ENCODE peak calls at places on chromosomes 6 and 20, in five cellular contexts. B is tibial artery, Y is fibroblast of lung, G is left lung, V is cardiac muscle cell. O is an unnamed sample.

GRCh38 chr6:112184996-112185395 is 69.4 kb downstream of the LAMA4 start:
- DNase-seq in B (no peak), Y (no peak), G (no peak), V (no peak), O (no peak)

GRCh38 chr6:18259675-18260447 is 4.5 kb downstream of the DEK start:
- DNase-seq in B (no peak), Y (no peak), G (no peak), V (no peak), O (no peak)

GRCh38 chr6:139996253-139996834 is 621.9 kb upstream of the CITED2 start:
- DNase-seq in B (no peak), Y (peak; percentile 38), G (no peak), V (no peak), O (no peak)

GRCh38 chr6:108581237-108581931 is 20.7 kb downstream of the FOXO3 start:
- DNase-seq in B (peak; percentile 73), Y (peak; percentile 98), G (peak; percentile 54), V (peak; percentile 97), O (no peak)

GRCh38 chr6:159461998-159462397 is 231.0 kb downstream of the SOD2 start:
- DNase-seq in B (no peak), Y (no peak), G (no peak), V (no peak), O (no peak)

GRCh38 chr6:110529907-110530306 is 53.5 kb upstream of the SLC22A16 start:
- DNase-seq in B (no peak), Y (peak; percentile 28), G (no peak), V (no peak), O (no peak)

GRCh38 chr6:169964440-169965212 is 213.2 kb downstream of the ERMARD start:
- DNase-seq in B (no peak), Y (no peak), G (no peak), V (no peak), O (no peak)

GRCh38 chr6:44088827-44089590 is 38.2 kb downstream of the MRPL14 start:
- DNase-seq in B (no peak), Y (no peak), G (no peak), V (no peak), O (no peak)

GRCh38 chr6:160226118-160226541 is 32.5 kb downstream of the SLC22A2 start:
- DNase-seq in B (no peak), Y (no peak), G (no peak), V (peak; percentile 43), O (no peak)

GRCh38 chr6:169847141-169847674 is 95.8 kb downstream of the ERMARD start:
- DNase-seq in B (peak; percentile 14), Y (no peak), G (no peak), V (peak; percentile 37), O (no peak)

GRCh38 chr6:130178692-130179091 is 44.1 kb downstream of the SAMD3 start:
- DNase-seq in B (no peak), Y (peak; percentile 84), G (no peak), V (peak; percentile 85), O (no peak)

GRCh38 chr6:91213229-91213901 is 626.5 kb upstream of the MAP3K7 start:
- DNase-seq in B (no peak), Y (no peak), G (no peak), V (no peak), O (no peak)

GRCh38 chr6:110542311-110543024 is 66.1 kb upstream of the SLC22A16 start:
- DNase-seq in B (no peak), Y (no peak), G (no peak), V (peak; percentile 27), O (no peak)

GRCh38 chr20:38760978-38761377 is 12.7 kb downstream of the ACTR5 start:
- DNase-seq in B (no peak), Y (no peak), G (no peak), V (no peak), O (no peak)

GRCh38 chr6:162014069-162014811 is 713.3 kb downstream of the PRKN start:
- DNase-seq in B (no peak), Y (no peak), G (no peak), V (no peak), O (no peak)

GRCh38 chr20:20096421-20096820 is 44.1 kb downstream of the CFAP61 start:
- DNase-seq in B (no peak), Y (no peak), G (no peak), V (no peak), O (no peak)

GRCh38 chr6:167487706-167488664 is 163.1 kb downstream of the TTLL2 start:
- DNase-seq in B (no peak), Y (no peak), G (no peak), V (no peak), O (no peak)

GRCh38 chr6:35972471-35972985 is 51.6 kb upstream of the SRPK1 start:
- DNase-seq in B (no peak), Y (no peak), G (no peak), V (no peak), O (no peak)

GRCh38 chr20:11907621-11908020 is 10.1 kb upstream of the BTBD3 start:
- DNase-seq in B (no peak), Y (no peak), G (no peak), V (no peak), O (no peak)

GRCh38 chr6:31834704-31835375 is 7.3 kb downstream of the HSPA1B start:
- DNase-seq in B (peak; percentile 77), Y (no peak), G (peak; percentile 82), V (no peak), O (peak; percentile 66)

GRCh38 chr6:113137411-113137810 is 719.7 kb upstream of the MARCKS start:
- DNase-seq in B (no peak), Y (peak; percentile 8), G (peak; percentile 32), V (peak; percentile 37), O (no peak)

GRCh38 chr6:140670013-140670412 is 1295.6 kb upstream of the CITED2 start:
- DNase-seq in B (no peak), Y (peak; percentile 74), G (no peak), V (peak; percentile 67), O (no peak)

GRCh38 chr6:20306491-20306890 is 94.2 kb upstream of the MBOAT1 start:
- DNase-seq in B (no peak), Y (no peak), G (no peak), V (no peak), O (no peak)

GRCh38 chr6:125950293-125950692 is 6.3 kb upstream of the HINT3 start:
- DNase-seq in B (no peak), Y (peak; percentile 68), G (no peak), V (peak; percentile 67), O (no peak)

GRCh38 chr6:80094017-80094416 is 12.5 kb upstream of the BCKDHB start:
- DNase-seq in B (no peak), Y (peak; percentile 38), G (no peak), V (peak; percentile 37), O (no peak)

GRCh38 chr6:155832596-155832995 is 377.0 kb upstream of the NOX3 start:
- DNase-seq in B (no peak), Y (peak; percentile 76), G (no peak), V (peak; percentile 62), O (no peak)

GRCh38 chr6:152821525-152821924 is 70.9 kb downstream of the VIP start:
- DNase-seq in B (no peak), Y (no peak), G (no peak), V (no peak), O (no peak)

GRCh38 chr6:82040405-82041221 is 206.9 kb downstream of the IBTK start:
- DNase-seq in B (peak; percentile 29), Y (peak; percentile 67), G (no peak), V (peak; percentile 76), O (no peak)

GRCh38 chr6:37171141-37171969 is 1.4 kb downstream of the PIM1 start:
- DNase-seq in B (peak; percentile 55), Y (no peak), G (peak; percentile 57), V (peak; percentile 43), O (peak; percentile 55)

GRCh38 chr20:19756756-19757486 is 1.1 kb upstream of the RIN2 start:
- DNase-seq in B (no peak), Y (no peak), G (no peak), V (no peak), O (no peak)

GRCh38 chr6:4936681-4937041 is 67.2 kb downstream of the RPP40 start:
- DNase-seq in B (no peak), Y (peak; percentile 83), G (no peak), V (peak; percentile 72), O (no peak)

GRCh38 chr6:117481926-117482239 is 591 bp upstream of the DCBLD1 start:
- DNase-seq in B (no peak), Y (no peak), G (no peak), V (no peak), O (no peak)

GRCh38 chr20:48102821-48103635 is 317.7 kb upstream of the SULF2 start:
- DNase-seq in B (no peak), Y (no peak), G (no peak), V (peak; percentile 86), O (no peak)

GRCh38 chr6:166842607-166843006 is 113.7 kb downstream of the RNASET2 start:
- DNase-seq in B (no peak), Y (no peak), G (no peak), V (no peak), O (no peak)

GRCh38 chr20:2659547-2659946 is 4.5 kb downstream of the IDH3B start:
- DNase-seq in B (no peak), Y (no peak), G (no peak), V (no peak), O (no peak)
- H3K27me3 ChIP-seq in B (no peaks in the 10 kb centered on the region), Y (no peaks in the 10 kb centered on the region), G (no peaks in the 10 kb centered on the region), V (no peaks in the 10 kb centered on the region), O (no peaks in the 10 kb centered on the region)

DNA sequence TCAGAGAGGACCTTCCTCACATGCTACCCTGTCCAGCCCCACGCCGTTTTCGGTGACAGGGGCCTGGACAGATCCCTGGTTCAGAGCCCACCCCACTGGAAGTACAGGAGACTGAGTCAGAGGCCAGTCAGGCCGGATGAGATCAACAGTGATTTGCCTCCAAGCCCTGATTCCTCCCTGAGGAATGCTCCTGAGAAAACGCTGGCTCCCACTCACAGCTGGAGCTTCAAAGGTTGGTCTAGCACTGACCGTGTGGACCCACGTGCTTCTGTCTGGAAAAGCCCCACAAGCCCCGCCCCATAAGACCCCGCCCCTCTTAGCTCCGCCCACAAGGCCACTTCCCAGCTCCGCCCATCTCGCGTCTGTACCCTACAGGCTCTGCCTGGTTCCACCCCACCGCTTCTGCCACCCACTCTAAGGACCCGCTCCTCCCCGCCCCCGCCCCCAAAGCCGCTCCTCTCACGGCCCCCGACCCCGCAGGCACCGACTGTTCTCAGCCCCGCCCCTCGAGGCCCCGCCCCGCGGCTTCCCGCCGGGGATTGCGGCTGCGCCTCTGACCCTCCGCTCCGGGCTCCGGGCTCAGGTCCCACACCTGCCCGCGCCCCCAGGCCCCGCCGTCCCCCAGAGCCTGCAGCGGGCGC is 64.9 kb upstream of the BHLHE23 start:
- DNase-seq in B (no peak), Y (peak; percentile 11), G (peak; percentile 22), V (peak; percentile 29), O (no peak)
- H3K27me3 ChIP-seq in B (peaks cover 54% of the 10 kb centered on the region), Y (no peaks in the 10 kb centered on the region), G (peaks cover 30% of the 10 kb centered on the region), V (peaks cover 48% of the 10 kb centered on the region), O (peaks cover 84% of the 10 kb centered on the region)

GRCh38 chr6:10409766-10410209 is 5.1 kb downstream of the TFAP2A start:
- DNase-seq in B (no peak), Y (no peak), G (no peak), V (no peak), O (no peak)
- H3K27me3 ChIP-seq in B (peaks cover 76% of the 10 kb centered on the region), Y (peaks cover 54% of the 10 kb centered on the region), G (peaks cover 86% of the 10 kb centered on the region), V (peaks cover 100% of the 10 kb centered on the region), O (peaks cover 17% of the 10 kb centered on the region)

GRCh38 chr6:106537662-106538061 is 91.6 kb downstream of the RTN4IP1 start:
- DNase-seq in B (no peak), Y (no peak), G (no peak), V (no peak), O (no peak)

GRCh38 chr6:106536863-106537262 is 92.4 kb downstream of the RTN4IP1 start:
- DNase-seq in B (no peak), Y (no peak), G (no peak), V (no peak), O (no peak)

GRCh38 chr6:106535012-106535411 is 94.3 kb downstream of the RTN4IP1 start:
- DNase-seq in B (no peak), Y (no peak), G (no peak), V (no peak), O (no peak)

GRCh38 chr6:106534564-106534982 is 94.7 kb downstream of the RTN4IP1 start:
- DNase-seq in B (no peak), Y (no peak), G (no peak), V (no peak), O (no peak)

GRCh38 chr6:106536357-106536756 is 92.9 kb downstream of the RTN4IP1 start:
- DNase-seq in B (no peak), Y (no peak), G (no peak), V (no peak), O (no peak)
- H3K27me3 ChIP-seq in B (no peaks in the 10 kb centered on the region), Y (no peaks in the 10 kb centered on the region), G (no peaks in the 10 kb centered on the region), V (no peaks in the 10 kb centered on the region), O (no peaks in the 10 kb centered on the region)

O was measured in breast epithelium.